ENCODE peak calls at places on chromosome 20, in nine cellular contexts. One of them, this sample, is unnamed.

GRCh38 chr20:63037669-63038268 is 31.0 kb upstream of the BHLHE23 start:
- DNase-seq in lung: no peak
- DNase-seq in GM10248: no peak
- DNase-seq in RWPE2: peak
- DNase-seq in adrenal gland: no peak
- DNase-seq in left lung: no peak
- DNase-seq in GM13977: no peak
- DNase-seq in lower leg skin: no peak
- DNase-seq in left ventricle myocardium inferior: peak
- DNase-seq in this sample: no peak

GRCh38 chr20:47066484-47067270 is 172.0 kb downstream of the EYA2 start:
- DNase-seq in lung: no peak
- DNase-seq in GM10248: no peak
- DNase-seq in RWPE2: peak
- DNase-seq in adrenal gland: peak
- DNase-seq in left lung: no peak
- DNase-seq in GM13977: no peak
- DNase-seq in lower leg skin: peak
- DNase-seq in left ventricle myocardium inferior: no peak
- DNase-seq in this sample: no peak

GRCh38 chr20:7496394-7497111 is 443.7 kb downstream of the HAO1 start:
- DNase-seq in lung: no peak
- DNase-seq in GM10248: no peak
- DNase-seq in RWPE2: no peak
- DNase-seq in adrenal gland: no peak
- DNase-seq in left lung: no peak
- DNase-seq in GM13977: no peak
- DNase-seq in lower leg skin: no peak
- DNase-seq in left ventricle myocardium inferior: no peak
- DNase-seq in this sample: no peak

GRCh38 chr20:44715495-44716308 is 533 bp downstream of the CCN5 start:
- DNase-seq in lung: no peak
- DNase-seq in GM10248: no peak
- DNase-seq in RWPE2: peak
- DNase-seq in adrenal gland: no peak
- DNase-seq in left lung: no peak
- DNase-seq in GM13977: no peak
- DNase-seq in lower leg skin: no peak
- DNase-seq in left ventricle myocardium inferior: no peak
- DNase-seq in this sample: no peak

GRCh38 chr20:48916699-48917098 is 4.8 kb upstream of the ARFGEF2 start:
- DNase-seq in lung: no peak
- DNase-seq in GM10248: no peak
- DNase-seq in RWPE2: no peak
- DNase-seq in adrenal gland: no peak
- DNase-seq in left lung: no peak
- DNase-seq in GM13977: no peak
- DNase-seq in lower leg skin: peak
- DNase-seq in left ventricle myocardium inferior: no peak
- DNase-seq in this sample: no peak

GRCh38 chr20:63766695-63767426 is 27.3 kb downstream of the SLC2A4RG start:
- DNase-seq in lung: no peak
- DNase-seq in GM10248: no peak
- DNase-seq in RWPE2: no peak
- DNase-seq in adrenal gland: no peak
- DNase-seq in left lung: no peak
- DNase-seq in GM13977: no peak
- DNase-seq in lower leg skin: no peak
- DNase-seq in left ventricle myocardium inferior: no peak
- DNase-seq in this sample: no peak

GRCh38 chr20:650954-651353 is 2.0 kb downstream of the SRXN1 start:
- DNase-seq in lung: no peak
- DNase-seq in GM10248: no peak
- DNase-seq in RWPE2: no peak
- DNase-seq in adrenal gland: no peak
- DNase-seq in left lung: no peak
- DNase-seq in GM13977: no peak
- DNase-seq in lower leg skin: no peak
- DNase-seq in left ventricle myocardium inferior: no peak
- DNase-seq in this sample: no peak

GRCh38 chr20:54650201-54650722 is 174.9 kb downstream of the DOK5 start:
- DNase-seq in lung: no peak
- DNase-seq in GM10248: no peak
- DNase-seq in RWPE2: no peak
- DNase-seq in adrenal gland: no peak
- DNase-seq in left lung: no peak
- DNase-seq in GM13977: no peak
- DNase-seq in lower leg skin: no peak
- DNase-seq in left ventricle myocardium inferior: no peak
- DNase-seq in this sample: no peak

GRCh38 chr20:3209023-3209945 is at the start of gene ITPA:
- DNase-seq in lung: peak
- DNase-seq in GM10248: peak
- DNase-seq in RWPE2: no peak
- DNase-seq in adrenal gland: peak
- DNase-seq in left lung: peak
- DNase-seq in GM13977: peak
- DNase-seq in lower leg skin: peak
- DNase-seq in left ventricle myocardium inferior: peak
- DNase-seq in this sample: no peak

GRCh38 chr20:12199703-12200102 is 282.0 kb downstream of the BTBD3 start:
- DNase-seq in lung: no peak
- DNase-seq in GM10248: no peak
- DNase-seq in RWPE2: no peak
- DNase-seq in adrenal gland: no peak
- DNase-seq in left lung: no peak
- DNase-seq in GM13977: no peak
- DNase-seq in lower leg skin: no peak
- DNase-seq in left ventricle myocardium inferior: no peak
- DNase-seq in this sample: no peak

GRCh38 chr20:43744966-43745733 is 18.3 kb upstream of the GTSF1L start:
- DNase-seq in lung: no peak
- DNase-seq in GM10248: no peak
- DNase-seq in RWPE2: no peak
- DNase-seq in adrenal gland: peak
- DNase-seq in left lung: no peak
- DNase-seq in GM13977: no peak
- DNase-seq in lower leg skin: no peak
- DNase-seq in left ventricle myocardium inferior: no peak
- DNase-seq in this sample: no peak

GRCh38 chr20:60056345-60057122 is 98.3 kb downstream of the CDH26 start:
- DNase-seq in lung: no peak
- DNase-seq in GM10248: no peak
- DNase-seq in RWPE2: peak
- DNase-seq in adrenal gland: no peak
- DNase-seq in left lung: no peak
- DNase-seq in GM13977: no peak
- DNase-seq in lower leg skin: peak
- DNase-seq in left ventricle myocardium inferior: no peak
- DNase-seq in this sample: peak

GRCh38 chr20:35226775-35227681 is 538 bp downstream of the MMP24 start:
- DNase-seq in lung: peak
- DNase-seq in GM10248: peak
- DNase-seq in RWPE2: peak
- DNase-seq in adrenal gland: peak
- DNase-seq in left lung: peak
- DNase-seq in GM13977: peak
- DNase-seq in lower leg skin: no peak
- DNase-seq in left ventricle myocardium inferior: peak
- DNase-seq in this sample: peak

GRCh38 chr20:45944151-45944964 is 9.9 kb downstream of the PCIF1 start:
- DNase-seq in lung: no peak
- DNase-seq in GM10248: no peak
- DNase-seq in RWPE2: no peak
- DNase-seq in adrenal gland: no peak
- DNase-seq in left lung: no peak
- DNase-seq in GM13977: no peak
- DNase-seq in lower leg skin: no peak
- DNase-seq in left ventricle myocardium inferior: no peak
- DNase-seq in this sample: no peak

GRCh38 chr20:10171864-10172751 is 46.5 kb upstream of the SNAP25 start:
- DNase-seq in lung: no peak
- DNase-seq in GM10248: no peak
- DNase-seq in RWPE2: peak
- DNase-seq in adrenal gland: peak
- DNase-seq in left lung: peak
- DNase-seq in GM13977: no peak
- DNase-seq in lower leg skin: no peak
- DNase-seq in left ventricle myocardium inferior: no peak
- DNase-seq in this sample: no peak

GRCh38 chr20:51861726-51862466 is 59.6 kb upstream of the SALL4 start:
- DNase-seq in lung: no peak
- DNase-seq in GM10248: no peak
- DNase-seq in RWPE2: no peak
- DNase-seq in adrenal gland: no peak
- DNase-seq in left lung: no peak
- DNase-seq in GM13977: no peak
- DNase-seq in lower leg skin: no peak
- DNase-seq in left ventricle myocardium inferior: no peak
- DNase-seq in this sample: peak

GRCh38 chr20:49880177-49880576 is 35.2 kb downstream of the SPATA2 start:
- DNase-seq in lung: no peak
- DNase-seq in GM10248: no peak
- DNase-seq in RWPE2: peak
- DNase-seq in adrenal gland: peak
- DNase-seq in left lung: no peak
- DNase-seq in GM13977: no peak
- DNase-seq in lower leg skin: peak
- DNase-seq in left ventricle myocardium inferior: no peak
- DNase-seq in this sample: no peak

GRCh38 chr20:32661820-32662528 is 11.8 kb downstream of the C20orf203 start:
- DNase-seq in lung: no peak
- DNase-seq in GM10248: no peak
- DNase-seq in RWPE2: no peak
- DNase-seq in adrenal gland: no peak
- DNase-seq in left lung: no peak
- DNase-seq in GM13977: no peak
- DNase-seq in lower leg skin: no peak
- DNase-seq in left ventricle myocardium inferior: no peak
- DNase-seq in this sample: no peak
- TF ChIP-seq CTCF in lung: no peak
- TF ChIP-seq CTCF in GM10248: no peak
- TF ChIP-seq CTCF in RWPE2: peak
- TF ChIP-seq CTCF in adrenal gland: no peak
- TF ChIP-seq CTCF in left lung: no peak
- TF ChIP-seq CTCF in GM13977: no peak
- TF ChIP-seq CTCF in lower leg skin: no peak
- TF ChIP-seq CTCF in left ventricle myocardium inferior: no peak
- TF ChIP-seq CTCF in this sample: no peak

DNA sequence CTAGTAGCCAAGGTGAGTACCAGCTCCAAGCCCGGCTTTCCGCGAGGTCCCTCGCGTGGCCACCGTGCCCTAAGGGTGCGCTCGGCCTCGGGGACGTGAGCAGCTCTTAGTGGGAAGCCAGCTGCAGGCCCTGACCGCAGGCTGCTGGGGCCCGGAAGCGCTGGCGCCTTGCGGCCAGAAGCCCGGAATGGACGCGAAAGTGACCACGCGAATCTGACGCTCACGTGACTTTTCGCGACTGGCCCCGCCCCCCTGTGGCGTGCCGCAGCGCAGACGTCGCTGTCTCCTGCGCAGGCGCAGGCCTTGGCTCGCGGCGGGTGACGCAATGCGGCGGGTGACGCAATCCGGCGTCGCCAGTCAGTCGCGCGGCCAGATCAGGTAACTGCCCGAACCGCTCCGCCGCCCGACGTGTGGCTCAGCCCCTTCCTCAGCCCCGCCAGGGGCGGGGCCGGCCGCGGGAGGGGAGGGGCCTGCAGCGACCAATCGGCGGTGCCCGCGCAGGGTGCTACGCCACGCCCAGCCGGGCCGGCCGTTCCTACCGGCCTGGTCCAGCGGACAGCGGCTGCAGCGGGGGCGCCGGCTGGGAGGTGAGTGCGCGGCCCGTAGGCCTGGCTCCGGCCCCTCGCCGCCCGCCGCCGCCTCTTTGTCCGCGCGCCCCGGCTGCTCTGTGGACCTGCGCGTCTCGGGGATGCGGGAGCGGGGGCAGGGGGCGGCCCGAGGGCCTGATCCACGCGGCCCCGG is at the start of gene GZF1:
- DNase-seq in lung: peak
- DNase-seq in GM10248: peak
- DNase-seq in RWPE2: peak
- DNase-seq in adrenal gland: peak
- DNase-seq in left lung: peak
- DNase-seq in GM13977: peak
- DNase-seq in lower leg skin: peak
- DNase-seq in left ventricle myocardium inferior: peak
- DNase-seq in this sample: peak
- TF ChIP-seq CTCF in lung: no peak
- TF ChIP-seq CTCF in GM10248: no peak
- TF ChIP-seq CTCF in RWPE2: no peak
- TF ChIP-seq CTCF in adrenal gland: no peak
- TF ChIP-seq CTCF in left lung: no peak
- TF ChIP-seq CTCF in GM13977: no peak
- TF ChIP-seq CTCF in lower leg skin: no peak
- TF ChIP-seq CTCF in left ventricle myocardium inferior: peak
- TF ChIP-seq CTCF in this sample: no peak

GRCh38 chr20:24479595-24479994 is 10.2 kb downstream of the SYNDIG1 start:
- DNase-seq in lung: no peak
- DNase-seq in GM10248: no peak
- DNase-seq in RWPE2: no peak
- DNase-seq in adrenal gland: no peak
- DNase-seq in left lung: no peak
- DNase-seq in GM13977: no peak
- DNase-seq in lower leg skin: no peak
- DNase-seq in left ventricle myocardium inferior: no peak
- DNase-seq in this sample: no peak
- TF ChIP-seq CTCF in lung: no peak
- TF ChIP-seq CTCF in GM10248: no peak
- TF ChIP-seq CTCF in RWPE2: no peak
- TF ChIP-seq CTCF in adrenal gland: no peak
- TF ChIP-seq CTCF in left lung: no peak
- TF ChIP-seq CTCF in GM13977: no peak
- TF ChIP-seq CTCF in lower leg skin: no peak
- TF ChIP-seq CTCF in left ventricle myocardium inferior: no peak
- TF ChIP-seq CTCF in this sample: no peak

DNA sequence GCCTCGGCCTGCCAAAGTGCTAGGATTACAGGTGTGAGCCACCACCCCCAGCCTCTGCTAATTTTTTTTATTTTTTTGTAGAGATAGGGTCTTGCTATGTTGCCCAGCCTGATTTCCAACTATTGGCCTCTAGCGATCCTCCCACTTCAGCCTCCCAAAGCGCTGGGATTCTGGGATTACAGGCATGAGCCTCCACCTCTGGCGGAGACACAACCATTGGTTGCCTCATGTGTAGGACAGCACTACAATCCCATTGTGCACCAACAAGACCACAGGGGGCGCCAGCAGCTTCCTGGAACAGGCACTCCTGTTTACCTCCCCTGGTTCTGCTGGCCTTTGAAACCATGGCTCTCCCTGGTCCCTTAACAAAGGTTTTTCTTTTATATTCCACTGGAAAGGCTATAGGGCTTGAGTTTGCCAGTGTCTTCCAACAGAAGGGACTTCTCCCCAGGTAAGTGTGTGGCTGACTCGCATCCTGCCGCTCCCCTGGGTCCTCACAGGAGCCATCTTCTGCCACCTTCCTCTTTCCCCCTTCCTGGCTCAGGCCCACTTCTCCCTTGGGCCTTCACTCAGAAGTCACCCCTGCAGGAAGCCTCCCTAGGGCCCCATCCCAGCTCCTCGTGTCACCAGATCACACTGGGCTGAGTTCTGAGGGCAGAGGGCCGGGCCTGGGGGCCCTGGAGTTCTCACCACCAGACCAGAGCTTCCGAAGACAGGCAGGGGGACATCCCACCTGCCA is 39.2 kb upstream of the TLDC2 start:
- DNase-seq in lung: no peak
- DNase-seq in GM10248: peak
- DNase-seq in RWPE2: peak
- DNase-seq in adrenal gland: peak
- DNase-seq in left lung: peak
- DNase-seq in GM13977: peak
- DNase-seq in lower leg skin: no peak
- DNase-seq in left ventricle myocardium inferior: no peak
- DNase-seq in this sample: no peak
- TF ChIP-seq CTCF in lung: no peak
- TF ChIP-seq CTCF in GM10248: peak
- TF ChIP-seq CTCF in RWPE2: peak
- TF ChIP-seq CTCF in adrenal gland: no peak
- TF ChIP-seq CTCF in left lung: peak
- TF ChIP-seq CTCF in GM13977: peak
- TF ChIP-seq CTCF in lower leg skin: no peak
- TF ChIP-seq CTCF in left ventricle myocardium inferior: peak
- TF ChIP-seq CTCF in this sample: peak

This sample was measured in osteocyte.